ENCODE peak calls at places on chromosome 10, in ten cellular contexts. K, D, I, C, M, P, W, F, U and L are unnamed samples.

GRCh38 chr10:31353574-31353973 is 34.6 kb downstream of the ZEB1 start:
- DNase-seq in K (peak; percentile 16), D (peak; percentile 36), I (peak; percentile 23), C (no peak), M (no peak), P (no peak), W (no peak), F (peak; percentile 85), U (peak; percentile 53), L (peak; percentile 35)

GRCh38 chr10:79472951-79473350 is 27.5 kb upstream of the ZCCHC24 start:
- DNase-seq in K (no peak), D (no peak), I (no peak), C (no peak), M (no peak), P (no peak), W (no peak), F (no peak), U (no peak), L (no peak)

GRCh38 chr10:85643839-85644525 is 722.6 kb downstream of the GRID1 start:
- DNase-seq in K (no peak), D (no peak), I (no peak), C (no peak), M (no peak), P (no peak), W (no peak), F (peak; percentile 83), U (peak; percentile 84), L (no peak)

GRCh38 chr10:103630156-103630555 is 136.7 kb downstream of the NEURL1 start:
- DNase-seq in K (no peak), D (no peak), I (no peak), C (no peak), M (no peak), P (no peak), W (no peak), F (no peak), U (no peak), L (no peak)

GRCh38 chr10:90587561-90587960 is 270.3 kb downstream of the HTR7 start:
- DNase-seq in K (no peak), D (no peak), I (no peak), C (no peak), M (no peak), P (no peak), W (no peak), F (no peak), U (no peak), L (no peak)

GRCh38 chr10:52318136-52318810 is 4.2 kb downstream of the DKK1 start:
- DNase-seq in K (peak; percentile 76), D (no peak), I (no peak), C (no peak), M (no peak), P (no peak), W (no peak), F (no peak), U (peak; percentile 56), L (no peak)

GRCh38 chr10:3148994-3149393 is 23.6 kb downstream of the PITRM1 start:
- DNase-seq in K (no peak), D (no peak), I (no peak), C (no peak), M (no peak), P (no peak), W (no peak), F (no peak), U (no peak), L (no peak)

GRCh38 chr10:31157125-31157983 is 125.7 kb upstream of the ZNF438 start:
- DNase-seq in K (no peak), D (no peak), I (peak; percentile 22), C (no peak), M (no peak), P (peak; percentile 33), W (peak; percentile 48), F (no peak), U (no peak), L (no peak)

GRCh38 chr10:122650331-122650730 is 49.3 kb downstream of the C10orf120 start:
- DNase-seq in K (no peak), D (no peak), I (no peak), C (no peak), M (no peak), P (no peak), W (no peak), F (no peak), U (no peak), L (no peak)

GRCh38 chr10:133173860-133174523 is 14.0 kb downstream of the KNDC1 start:
- DNase-seq in K (no peak), D (no peak), I (no peak), C (no peak), M (no peak), P (no peak), W (peak; percentile 26), F (no peak), U (no peak), L (no peak)

GRCh38 chr10:78335691-78336401 is 302.2 kb downstream of the RPS24 start:
- DNase-seq in K (no peak), D (no peak), I (peak; percentile 50), C (peak; percentile 23), M (no peak), P (no peak), W (no peak), F (peak; percentile 65), U (no peak), L (no peak)

GRCh38 chr10:6083523-6084475 is 5.0 kb upstream of the RBM17 start:
- DNase-seq in K (no peak), D (no peak), I (no peak), C (no peak), M (no peak), P (no peak), W (no peak), F (no peak), U (no peak), L (no peak)

GRCh38 chr10:133379152-133379800 is at the start of gene PAOX:
- DNase-seq in K (no peak), D (peak; percentile 88), I (no peak), C (peak; percentile 72), M (peak; percentile 53), P (peak; percentile 68), W (peak; percentile 82), F (no peak), U (peak; percentile 47), L (peak; percentile 84)

GRCh38 chr10:100025528-100026070 is 15.9 kb upstream of the DNMBP start:
- DNase-seq in K (no peak), D (no peak), I (no peak), C (no peak), M (no peak), P (peak; percentile 16), W (no peak), F (no peak), U (no peak), L (no peak)

GRCh38 chr10:122856902-122857301 is 11.2 kb upstream of the CUZD1 start:
- DNase-seq in K (no peak), D (no peak), I (no peak), C (no peak), M (no peak), P (no peak), W (no peak), F (no peak), U (no peak), L (no peak)

DNA sequence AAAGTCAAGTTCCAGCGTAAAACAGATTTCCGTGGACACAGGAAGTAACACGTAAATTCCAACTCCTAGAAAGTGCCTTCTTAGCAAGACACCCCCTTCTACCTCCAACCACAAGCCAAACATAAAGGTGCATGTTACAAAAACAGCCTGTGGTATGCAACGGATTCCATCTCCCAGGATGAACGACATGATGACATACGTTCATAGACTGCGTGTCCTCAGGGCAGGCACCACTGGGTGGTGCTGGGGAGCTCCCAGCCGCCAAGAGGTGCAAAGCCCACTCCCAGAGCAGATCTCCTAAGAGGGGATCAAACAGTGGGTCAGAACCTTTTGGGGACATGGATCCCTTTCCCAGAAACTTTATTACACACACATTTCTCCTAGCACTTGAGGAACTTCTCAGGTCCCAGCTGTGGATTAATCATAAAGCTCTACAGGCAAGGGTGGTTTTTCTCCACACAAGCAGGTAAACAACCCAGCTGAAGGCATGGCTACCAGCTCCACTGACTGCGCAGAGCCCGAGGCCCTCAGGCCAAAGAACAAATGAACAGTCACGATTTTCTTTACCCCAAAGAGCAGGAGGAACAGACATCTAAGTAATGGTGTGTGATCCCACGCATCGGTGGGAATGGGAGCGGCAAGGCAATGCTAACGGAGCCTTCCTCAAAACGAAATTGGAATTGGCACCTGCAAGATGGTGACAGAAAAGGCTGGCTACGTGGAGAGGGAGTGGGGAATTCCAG is 13.8 kb downstream of the PSAP start:
- DNase-seq in K (no peak), D (no peak), I (no peak), C (no peak), M (peak; percentile 32), P (peak; percentile 75), W (no peak), F (peak; percentile 34), U (peak; percentile 56), L (no peak)
- TF ChIP-seq CTCF in K (peak; percentile 28), D (peak; percentile 51), I (peak; percentile 22), C (peak; percentile 51), M (peak; percentile 29), P (peak; percentile 91), W (no peak), F (no peak), U (peak; percentile 34), L (peak; percentile 72)

DNA sequence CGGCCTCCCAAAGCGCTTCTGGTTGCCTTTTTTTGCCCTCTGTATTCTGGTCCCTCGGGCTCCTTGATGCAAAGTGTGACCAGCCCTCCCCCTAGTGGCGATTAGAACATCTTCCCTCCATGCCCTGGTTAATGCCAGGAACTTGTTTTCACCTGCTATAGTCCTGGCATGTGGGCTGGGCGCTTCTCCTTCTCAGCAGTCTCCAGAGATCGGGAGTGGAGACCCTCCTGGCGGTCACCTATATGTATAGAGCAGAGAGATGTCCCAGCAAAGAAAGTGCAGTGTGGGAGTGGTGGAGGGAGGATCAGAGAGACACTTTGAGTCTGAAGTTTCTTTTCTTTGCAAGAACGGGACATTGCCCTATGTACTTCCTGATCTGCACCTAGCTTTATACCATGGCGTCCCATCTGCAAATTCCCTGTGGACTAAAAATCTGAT is 264.1 kb downstream of the OTUD1 start:
- DNase-seq in K (peak; percentile 23), D (peak; percentile 34), I (peak; percentile 80), C (no peak), M (peak; percentile 68), P (peak; percentile 53), W (no peak), F (peak; percentile 38), U (peak; percentile 77), L (peak; percentile 45)
- TF ChIP-seq CTCF in K (peak; percentile 76), D (peak; percentile 70), I (peak; percentile 92), C (peak; percentile 69), M (peak; percentile 74), P (peak; percentile 65), W (peak; percentile 73), F (peak; percentile 79), U (peak; percentile 58), L (peak; percentile 76)

DNA sequence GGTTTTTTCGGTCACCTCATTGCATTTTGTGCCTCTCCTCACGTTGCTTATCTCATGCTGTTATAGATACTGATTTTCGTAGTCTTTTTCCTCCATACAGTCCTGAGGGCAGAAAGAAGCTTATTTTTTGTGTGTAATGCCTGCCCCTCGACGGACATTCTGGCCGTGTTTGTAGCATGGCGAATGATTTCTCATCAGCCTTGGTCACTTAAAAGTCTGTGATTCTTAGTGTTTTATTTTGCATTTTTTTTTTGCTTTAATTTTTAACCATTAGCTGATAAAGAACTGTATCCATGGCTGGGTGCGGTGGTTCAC is 469 bp upstream of the NOC3L start:
- DNase-seq in K (no peak), D (no peak), I (no peak), C (no peak), M (no peak), P (no peak), W (no peak), F (no peak), U (no peak), L (no peak)
- TF ChIP-seq CTCF in K (no peak), D (no peak), I (no peak), C (peak; percentile 48), M (no peak), P (no peak), W (no peak), F (peak; percentile 29), U (no peak), L (no peak)

GRCh38 chr10:109647627-109648026 is 275.7 kb downstream of the XPNPEP1 start:
- DNase-seq in K (no peak), D (no peak), I (no peak), C (no peak), M (no peak), P (no peak), W (no peak), F (no peak), U (peak; percentile 11), L (no peak)
- TF ChIP-seq CTCF in K (no peak), D (no peak), I (peak; percentile 13), C (no peak), M (no peak), P (peak; percentile 31), W (no peak), F (no peak), U (no peak), L (no peak)